ENCODE peak calls at places on chromosomes 5 and 9, in five cellular contexts. R, A, F, E and S are unnamed samples.

GRCh38 chr5:1330847-1331831 is 13.8 kb downstream of the CLPTM1L start:
- DNase-seq in E (no peak), R (no peak), F (no peak), A (no peak), S (no peak)

GRCh38 chr5:173671121-173671949 is 54.9 kb upstream of the BOD1 start:
- DNase-seq in F (no peak), R (peak), A (no peak), E (no peak), S (no peak)

GRCh38 chr5:115086473-115086872 is 83.2 kb downstream of the TRIM36 start:
- DNase-seq in F (no peak), R (no peak), A (no peak), E (no peak), S (no peak)

GRCh38 chr9:73515216-73515615 is 363.6 kb downstream of the ANXA1 start:
- DNase-seq in F (no peak), A (no peak), E (no peak), R (no peak), S (no peak)

GRCh38 chr9:90300901-90301688 is 341.5 kb downstream of the DIRAS2 start:
- DNase-seq in R (peak), E (no peak), A (peak), F (no peak), S (peak)

GRCh38 chr9:96688215-96688614 is 33.1 kb upstream of the PRXL2C start:
- DNase-seq in R (no peak), E (no peak), A (peak), F (peak), S (no peak)

GRCh38 chr5:139038618-139039305 is 159.4 kb downstream of the SIL1 start:
- DNase-seq in A (no peak), F (no peak), E (no peak), R (no peak), S (no peak)

GRCh38 chr5:59533730-59534108 is 359.8 kb downstream of the PDE4D start:
- DNase-seq in E (no peak), A (no peak), R (no peak), F (no peak), S (no peak)

GRCh38 chr9:14314424-14314928 is 535 bp upstream of the NFIB start:
- DNase-seq in A (peak), F (peak), E (peak), R (peak), S (peak)

GRCh38 chr5:179311581-179311980 is 33.7 kb downstream of the ADAMTS2 start:
- DNase-seq in F (no peak), E (no peak), A (no peak), R (no peak), S (no peak)

GRCh38 chr5:24606974-24607373 is 37.8 kb downstream of the CDH10 start:
- DNase-seq in R (no peak), F (no peak), A (no peak), E (no peak), S (no peak)

GRCh38 chr9:95644377-95644776 is 127.6 kb upstream of the PTCH1 start:
- DNase-seq in F (no peak), R (no peak), E (no peak), A (no peak), S (no peak)

GRCh38 chr9:5274770-5275169 is 29.7 kb downstream of the RLN2 start:
- DNase-seq in R (no peak), F (no peak), E (no peak), A (no peak), S (no peak)

GRCh38 chr5:154520861-154521453 is 42.9 kb upstream of the HAND1 start:
- DNase-seq in R (peak), E (peak), A (peak), F (peak), S (peak)

GRCh38 chr5:173638126-173638525 is 21.7 kb upstream of the BOD1 start:
- DNase-seq in A (no peak), E (no peak), R (no peak), F (no peak), S (no peak)